ENCODE peak calls at places on chromosomes 3 and 15, in nine cellular contexts. H is stimulated activated effector memory CD8-positive, alpha-beta T cell treated with anti-CD3 and anti-CD28 coated beads, Interleukin-12 subunit alpha, Interleukin-12 subunit beta, amount 100 ng/mL, for 72 hours; T is BE2C; P is Kasumi-1; J is cortex of kidney; L is T1000; O is GM06990; R is C1 segment of cervical spinal cord; B is iris pigment epithelial cell. M is an unnamed sample.

GRCh38 chr15:73982251-73982962 is 9.7 kb downstream of the STOML1 start:
- DNase-seq in H (no peak), T (peak), P (peak), J (no peak), L (peak), O (no peak), R (peak), B (peak), M (peak)

GRCh38 chr15:65263313-65263712 is 23.4 kb downstream of the PARP16 start:
- DNase-seq in H (no peak), T (no peak), P (no peak), J (no peak), L (no peak), O (no peak), R (no peak), B (peak), M (no peak)

GRCh38 chr15:79570004-79570403 is 137.9 kb downstream of the MINAR1 start:
- DNase-seq in H (no peak), T (no peak), P (no peak), J (no peak), L (no peak), O (no peak), R (no peak), B (no peak), M (no peak)

GRCh38 chr3:185517387-185517786 is 18.6 kb upstream of the TMEM41A start:
- DNase-seq in H (no peak), T (no peak), P (no peak), J (no peak), L (no peak), O (no peak), R (no peak), B (no peak), M (no peak)

GRCh38 chr3:78368576-78369345 is 1328.9 kb downstream of the ROBO2 start:
- DNase-seq in H (no peak), T (no peak), P (no peak), J (no peak), L (no peak), O (no peak), R (no peak), B (no peak), M (no peak)

GRCh38 chr3:46168583-46168982 is 39.5 kb downstream of the CCR1 start:
- DNase-seq in H (no peak), T (no peak), P (no peak), J (no peak), L (no peak), O (no peak), R (no peak), B (peak), M (peak)

GRCh38 chr15:64825081-64825430 is 391 bp downstream of the PIF1 start:
- DNase-seq in H (no peak), T (peak), P (no peak), J (no peak), L (no peak), O (no peak), R (no peak), B (peak), M (no peak)

GRCh38 chr3:149077638-149078037 is 8.7 kb downstream of the HLTF start:
- DNase-seq in H (no peak), T (no peak), P (no peak), J (no peak), L (no peak), O (no peak), R (no peak), B (peak), M (peak)

GRCh38 chr3:55873523-55874254 is 386.6 kb upstream of the WNT5A start:
- DNase-seq in H (no peak), T (no peak), P (no peak), J (no peak), L (no peak), O (no peak), R (no peak), B (peak), M (peak)

GRCh38 chr15:98870788-98871187 is 136.8 kb downstream of the PGPEP1L start:
- DNase-seq in H (no peak), T (no peak), P (no peak), J (no peak), L (no peak), O (no peak), R (no peak), B (no peak), M (no peak)

GRCh38 chr3:30188713-30189112 is 417.7 kb upstream of the TGFBR2 start:
- DNase-seq in H (no peak), T (peak), P (no peak), J (no peak), L (peak), O (no peak), R (no peak), B (peak), M (no peak)

GRCh38 chr15:91308209-91308608 is 208.2 kb downstream of the SV2B start:
- DNase-seq in H (no peak), T (no peak), P (peak), J (no peak), L (no peak), O (no peak), R (no peak), B (no peak), M (no peak)

GRCh38 chr3:51408021-51408420 is 16.9 kb downstream of the RBM15B start:
- DNase-seq in H (no peak), T (no peak), P (no peak), J (no peak), L (no peak), O (no peak), R (no peak), B (no peak), M (no peak)

GRCh38 chr3:149299938-149300791 is 33.3 kb downstream of the TM4SF18 start:
- DNase-seq in H (no peak), T (peak), P (peak), J (no peak), L (peak), O (no peak), R (no peak), B (peak), M (peak)

GRCh38 chr3:153070153-153070868 is 91.7 kb upstream of the RAP2B start:
- DNase-seq in H (no peak), T (no peak), P (peak), J (no peak), L (no peak), O (no peak), R (no peak), B (peak), M (peak)

GRCh38 chr3:190326361-190326760 is 4.1 kb upstream of the CLDN1 start:
- DNase-seq in H (no peak), T (no peak), P (no peak), J (no peak), L (no peak), O (no peak), R (no peak), B (no peak), M (peak)

GRCh38 chr3:149536429-149536828 is 61.9 kb downstream of the TM4SF4 start:
- DNase-seq in H (no peak), T (peak), P (no peak), J (no peak), L (no peak), O (no peak), R (peak), B (peak), M (no peak)

GRCh38 chr15:79629687-79630086 is 197.6 kb downstream of the MINAR1 start:
- DNase-seq in H (no peak), T (no peak), P (no peak), J (no peak), L (no peak), O (no peak), R (no peak), B (no peak), M (no peak)

GRCh38 chr3:116002240-116002639 is 378.9 kb downstream of the GAP43 start:
- DNase-seq in H (no peak), T (no peak), P (no peak), J (no peak), L (no peak), O (no peak), R (no peak), B (no peak), M (no peak)

GRCh38 chr15:63276342-63277043 is 912 bp upstream of the APH1B start:
- DNase-seq in H (no peak), T (no peak), P (peak), J (no peak), L (no peak), O (no peak), R (no peak), B (no peak), M (no peak)

GRCh38 chr15:98856540-98856907 is 151.1 kb downstream of the PGPEP1L start:
- DNase-seq in H (no peak), T (no peak), P (no peak), J (no peak), L (no peak), O (no peak), R (no peak), B (peak), M (peak)

GRCh38 chr3:187930021-187930420 is 184.8 kb upstream of the BCL6 start:
- DNase-seq in H (no peak), T (no peak), P (no peak), J (no peak), L (no peak), O (no peak), R (no peak), B (no peak), M (no peak)

GRCh38 chr15:72340366-72340765 is 20.4 kb upstream of the CELF6 start:
- DNase-seq in H (no peak), T (no peak), P (no peak), J (no peak), L (no peak), O (no peak), R (no peak), B (peak), M (peak)

GRCh38 chr3:133887075-133887950 is 8.4 kb downstream of the RAB6B start:
- DNase-seq in H (peak), T (no peak), P (no peak), J (no peak), L (no peak), O (no peak), R (no peak), B (no peak), M (no peak)

GRCh38 chr3:62119139-62119538 is 254.2 kb downstream of the FEZF2 start:
- DNase-seq in H (no peak), T (no peak), P (no peak), J (no peak), L (no peak), O (no peak), R (no peak), B (no peak), M (no peak)

GRCh38 chr3:11845661-11846060 is 1.0 kb downstream of the TAMM41 start:
- DNase-seq in H (no peak), T (no peak), P (peak), J (no peak), L (no peak), O (no peak), R (no peak), B (no peak), M (no peak)

M was measured in adipocyte.